ENCODE peak calls at places on chromosomes 3 and 15, in six cellular contexts. S is pancreas, D is memory B cell, X is Right ventricle myocardium inferior, L is heart right ventricle, J is HCT116. H is an unnamed sample.
A peak's percentile ranks its signal among the peaks of the same experiment; 100 is the strongest.

GRCh38 chr15:98311566-98312188 is 336.7 kb upstream of the IGF1R start:
- ATAC-seq in J (peak; percentile 77), L (no peak), D (no peak), X (no peak), S (peak; percentile 84), H (peak; percentile 76)

GRCh38 chr15:76208786-76209424 is 102.4 kb downstream of the ETFA start:
- ATAC-seq in X (no peak), D (no peak), L (no peak), S (no peak), J (no peak), H (no peak)

GRCh38 chr3:122003112-122003511 is 18.9 kb downstream of the ILDR1 start:
- ATAC-seq in S (peak; percentile 15), D (peak; percentile 78), L (no peak), J (no peak), X (no peak), H (no peak)

GRCh38 chr3:181692850-181693154 is 18.9 kb upstream of the SOX2 start:
- ATAC-seq in S (no peak), J (no peak), L (no peak), D (no peak), X (no peak), H (no peak)

GRCh38 chr15:68045289-68046265 is 8.5 kb upstream of the PIAS1 start:
- ATAC-seq in D (no peak), J (peak; percentile 70), S (no peak), L (no peak), X (peak; percentile 50), H (no peak)

GRCh38 chr3:186083746-186084145 is 25.1 kb downstream of the ETV5 start:
- ATAC-seq in D (no peak), L (no peak), J (no peak), X (no peak), S (no peak), H (no peak)

GRCh38 chr3:134189848-134190247 is 60.8 kb downstream of the RYK start:
- ATAC-seq in X (no peak), L (no peak), D (no peak), S (no peak), J (no peak), H (no peak)

GRCh38 chr3:107574650-107575049 is 51.9 kb downstream of the BBX start:
- ATAC-seq in D (peak; percentile 39), L (peak; percentile 71), S (peak; percentile 82), X (peak; percentile 59), J (peak; percentile 86), H (peak; percentile 79)

GRCh38 chr15:71743861-71744382 is 66.4 kb upstream of the NR2E3 start:
- ATAC-seq in L (no peak), J (no peak), S (peak; percentile 70), X (no peak), D (no peak), H (peak; percentile 42)

GRCh38 chr3:53175613-53176537 is 14.9 kb downstream of the PRKCD start:
- ATAC-seq in J (no peak), S (no peak), D (no peak), X (no peak), L (no peak), H (no peak)

GRCh38 chr3:69309810-69310209 is 76.1 kb downstream of the FRMD4B start:
- ATAC-seq in L (peak; percentile 42), X (no peak), J (peak; percentile 71), D (no peak), S (peak; percentile 46), H (peak; percentile 82)

GRCh38 chr3:71708478-71709098 is 16.6 kb downstream of the EIF4E3 start:
- ATAC-seq in S (peak; percentile 82), J (no peak), X (peak; percentile 85), D (no peak), L (peak; percentile 63), H (no peak)

GRCh38 chr3:129699635-129700034 is 93.2 kb upstream of the PLXND1 start:
- ATAC-seq in S (no peak), D (no peak), J (no peak), X (no peak), L (no peak), H (no peak)

GRCh38 chr15:62153228-62153627 is 11.9 kb downstream of the C2CD4B start:
- ATAC-seq in X (no peak), D (no peak), J (no peak), L (no peak), S (no peak), H (no peak)

GRCh38 chr3:196348698-196349097 is 10.5 kb upstream of the TM4SF19 start:
- ATAC-seq in J (no peak), D (no peak), L (no peak), X (no peak), S (no peak), H (no peak)

GRCh38 chr3:172014145-172014544 is 25.2 kb upstream of the FNDC3B start:
- ATAC-seq in D (no peak), X (no peak), S (no peak), J (no peak), L (no peak), H (no peak)

GRCh38 chr15:41979493-41980266 is 7.3 kb upstream of the EHD4 start:
- ATAC-seq in L (no peak), X (no peak), J (no peak), D (no peak), S (no peak), H (no peak)

GRCh38 chr15:78083186-78083585 is 5.7 kb upstream of the TBC1D2B start:
- ATAC-seq in S (no peak), D (no peak), X (no peak), J (no peak), L (no peak), H (no peak)

GRCh38 chr15:80093854-80094418 is 34.5 kb downstream of the ZFAND6 start:
- ATAC-seq in L (peak; percentile 85), S (peak; percentile 92), D (no peak), X (peak; percentile 70), J (peak; percentile 42), H (peak; percentile 84)

GRCh38 chr3:69199942-69200341 is 77.5 kb upstream of the LMOD3 start:
- ATAC-seq in S (peak; percentile 40), J (no peak), D (no peak), L (no peak), X (no peak), H (no peak)

H was measured in SK-N-SH treated with all-trans-retinoic acid at 6 μM for 48 hours.